ENCODE peak calls at places on chromosomes 2 and 18, in eight cellular contexts. R is foreskin keratinocyte, U is psoas muscle, Z is spleen, X is sigmoid colon, K is heart right ventricle, L is neural crest cell, I is HFFc6. V is an unnamed sample.

GRCh38 chr2:212021947-212022346 is 516.7 kb downstream of the ERBB4 start:
- DNase-seq in X (no peak), U (no peak), K (no peak), L (no peak), I (peak), R (peak), Z (no peak), V (no peak)

GRCh38 chr18:38576349-38576748 is 1010.8 kb upstream of the CELF4 start:
- DNase-seq in I (no peak), R (no peak), X (no peak), Z (no peak), K (no peak), L (no peak), U (no peak), V (no peak)

GRCh38 chr2:82993631-82994030 is 1465.4 kb downstream of the SUCLG1 start:
- DNase-seq in Z (no peak), I (peak), K (no peak), R (peak), U (no peak), X (no peak), L (no peak), V (no peak)

GRCh38 chr2:226079186-226079585 is 679.7 kb downstream of the NYAP2 start:
- DNase-seq in U (no peak), K (no peak), Z (no peak), I (no peak), R (no peak), X (no peak), L (no peak), V (no peak)

GRCh38 chr2:67790622-67791021 is 272.2 kb downstream of the C1D start:
- DNase-seq in I (peak), K (no peak), L (no peak), X (no peak), R (peak), Z (no peak), U (no peak), V (no peak)

GRCh38 chr2:98374958-98375570 is 28.8 kb downstream of the CNGA3 start:
- DNase-seq in X (no peak), I (no peak), Z (no peak), U (no peak), K (no peak), R (no peak), L (no peak), V (no peak)

GRCh38 chr2:20532634-20533437 is 86.0 kb downstream of the RHOB start:
- DNase-seq in R (no peak), K (no peak), L (no peak), U (no peak), I (no peak), X (no peak), Z (peak), V (no peak)

GRCh38 chr2:165863816-165864221 is 69.8 kb upstream of the GALNT3 start:
- DNase-seq in I (no peak), L (no peak), Z (no peak), X (no peak), R (no peak), U (no peak), K (no peak), V (no peak)

GRCh38 chr2:14530506-14530905 is 102.0 kb upstream of the LRATD1 start:
- DNase-seq in K (no peak), L (no peak), I (peak), X (no peak), R (no peak), Z (no peak), U (no peak), V (no peak)

GRCh38 chr2:101638817-101639605 is 58.5 kb upstream of the MAP4K4 start:
- DNase-seq in R (no peak), L (no peak), U (no peak), K (no peak), I (no peak), X (no peak), Z (no peak), V (no peak)
- TF ChIP-seq CTCF in R (no peak), L (no peak), U (no peak), K (no peak), I (no peak), X (no peak), Z (no peak), V (no peak)

GRCh38 chr18:8525692-8526091 is 83.5 kb upstream of the RAB12 start:
- DNase-seq in R (no peak), I (no peak), U (no peak), K (no peak), L (peak), Z (no peak), X (peak), V (no peak)
- TF ChIP-seq CTCF in R (peak), I (peak), U (no peak), K (no peak), L (no peak), Z (no peak), X (no peak), V (peak)

GRCh38 chr2:35873921-35874320 is 481.7 kb upstream of the CRIM1 start:
- DNase-seq in K (no peak), Z (no peak), I (no peak), U (no peak), X (no peak), R (no peak), L (no peak), V (no peak)

GRCh38 chr2:35871672-35872071 is 483.9 kb upstream of the CRIM1 start:
- DNase-seq in Z (no peak), U (no peak), I (no peak), K (no peak), X (no peak), L (no peak), R (no peak), V (no peak)
- TF ChIP-seq CTCF in Z (no peak), U (no peak), I (peak), K (no peak), X (no peak), L (peak), R (no peak), V (no peak)

DNA sequence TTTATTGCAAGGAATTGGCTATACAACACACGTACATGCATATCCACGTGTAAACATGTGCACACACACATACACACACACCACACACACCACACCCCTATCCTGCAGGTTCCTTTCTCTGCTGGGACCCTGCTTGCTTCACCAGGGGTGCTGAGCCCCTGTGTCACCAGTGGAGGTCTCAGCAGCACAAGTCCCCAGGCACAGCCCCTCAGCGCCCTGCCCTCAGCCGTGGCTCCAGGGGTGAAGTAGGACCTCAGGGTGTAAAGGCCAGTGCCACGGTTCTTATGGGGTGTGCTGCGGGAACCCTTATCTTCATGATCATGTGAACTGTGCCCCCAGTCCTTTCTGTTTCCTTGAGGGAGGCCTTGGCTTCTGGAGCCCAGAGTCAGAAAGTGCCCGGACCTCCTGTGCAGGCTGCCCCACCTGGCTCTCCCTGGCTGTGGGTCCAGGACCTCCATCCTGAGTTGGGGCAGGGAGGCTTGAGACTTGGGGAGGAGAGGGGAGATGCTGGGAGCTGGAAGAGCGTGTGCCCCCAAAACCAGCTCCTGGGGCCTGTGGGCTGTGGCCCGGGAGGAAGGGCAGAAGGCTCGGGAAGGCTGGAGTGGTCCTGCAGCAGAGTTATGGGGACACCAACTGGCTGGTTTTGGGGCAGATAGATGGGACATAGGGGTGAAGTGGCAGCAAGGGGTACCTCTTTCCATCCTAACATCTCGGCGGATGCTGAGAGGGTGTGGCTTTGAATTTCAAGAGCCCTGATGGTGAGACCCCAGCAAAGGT is 20.3 kb upstream of the KLF11 start:
- DNase-seq in Z (no peak), K (no peak), X (peak), U (peak), I (no peak), L (no peak), R (no peak), V (no peak)
- TF ChIP-seq CTCF in Z (no peak), K (no peak), X (no peak), U (no peak), I (peak), L (no peak), R (peak), V (no peak)

DNA sequence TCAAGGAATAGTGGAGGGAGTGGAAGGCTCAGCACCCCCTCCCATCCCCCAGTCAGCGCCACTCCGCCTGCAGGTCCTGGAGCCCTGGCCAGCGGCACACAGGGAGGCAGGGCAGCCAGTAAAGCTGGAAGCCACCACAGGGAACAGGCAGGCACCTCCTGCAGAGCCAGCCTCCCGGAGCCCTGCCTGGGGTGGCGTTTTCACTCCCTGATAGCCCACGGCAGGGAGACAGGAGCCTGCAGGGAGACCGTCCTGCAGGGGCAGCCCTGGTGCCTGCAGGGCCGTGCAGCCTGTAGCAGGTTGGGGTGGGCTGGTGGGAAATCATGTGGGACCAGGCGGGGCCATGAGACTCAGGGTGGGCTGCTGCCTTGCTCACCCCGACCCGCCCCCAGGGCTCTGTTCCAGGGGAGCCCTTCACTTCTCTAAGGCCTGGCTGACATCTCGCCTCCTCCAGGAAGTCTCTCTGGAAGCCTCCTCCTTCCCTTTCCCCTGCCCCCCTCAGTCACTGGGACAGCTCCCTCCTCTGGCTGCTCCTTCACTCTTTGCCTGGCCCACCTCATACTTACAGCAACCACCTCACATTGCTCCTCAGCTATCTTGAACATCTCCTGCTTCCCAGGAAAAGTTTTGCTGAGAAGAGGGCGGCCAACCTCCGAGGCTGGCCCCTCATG is 221.0 kb downstream of the GLI2 start:
- DNase-seq in I (no peak), Z (no peak), X (no peak), K (no peak), R (no peak), L (no peak), U (no peak), V (no peak)
- TF ChIP-seq CTCF in I (peak), Z (no peak), X (no peak), K (no peak), R (peak), L (no peak), U (no peak), V (no peak)

GRCh38 chr2:88843651-88844050 is 152.2 kb downstream of the RPIA start:
- DNase-seq in Z (no peak), L (no peak), R (no peak), X (no peak), U (no peak), I (no peak), K (no peak), V (no peak)
- TF ChIP-seq CTCF in Z (no peak), L (no peak), R (no peak), X (no peak), U (no peak), I (no peak), K (no peak), V (no peak)

DNA sequence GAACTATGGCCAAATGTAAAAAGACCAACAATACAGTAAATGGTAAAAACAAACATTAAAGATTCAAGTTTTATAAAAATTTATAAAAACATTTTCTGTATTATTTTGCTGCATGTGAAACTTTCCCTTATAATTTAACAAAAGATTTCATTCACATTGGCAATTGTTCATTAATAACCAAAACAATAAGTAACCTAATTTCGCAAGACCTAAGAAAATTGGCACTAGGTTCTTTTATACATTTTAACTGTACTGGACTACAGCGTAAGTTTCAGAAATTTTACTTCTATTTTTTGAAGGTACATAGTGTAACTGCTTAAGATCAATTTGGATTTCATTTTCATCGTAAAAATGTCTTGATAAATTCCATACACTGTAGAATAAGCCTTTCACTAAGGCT is 77.2 kb downstream of the FANCL start:
- DNase-seq in Z (no peak), K (no peak), R (no peak), I (no peak), X (no peak), L (no peak), U (no peak), V (no peak)
- TF ChIP-seq CTCF in Z (no peak), K (no peak), R (no peak), I (no peak), X (no peak), L (no peak), U (no peak), V (no peak)

GRCh38 chr2:215553946-215554345 is 118.1 kb upstream of the FN1 start:
- DNase-seq in Z (no peak), I (no peak), X (no peak), L (no peak), R (peak), K (no peak), U (no peak), V (no peak)
- TF ChIP-seq CTCF in Z (no peak), I (peak), X (no peak), L (no peak), R (peak), K (peak), U (no peak), V (peak)

DNA sequence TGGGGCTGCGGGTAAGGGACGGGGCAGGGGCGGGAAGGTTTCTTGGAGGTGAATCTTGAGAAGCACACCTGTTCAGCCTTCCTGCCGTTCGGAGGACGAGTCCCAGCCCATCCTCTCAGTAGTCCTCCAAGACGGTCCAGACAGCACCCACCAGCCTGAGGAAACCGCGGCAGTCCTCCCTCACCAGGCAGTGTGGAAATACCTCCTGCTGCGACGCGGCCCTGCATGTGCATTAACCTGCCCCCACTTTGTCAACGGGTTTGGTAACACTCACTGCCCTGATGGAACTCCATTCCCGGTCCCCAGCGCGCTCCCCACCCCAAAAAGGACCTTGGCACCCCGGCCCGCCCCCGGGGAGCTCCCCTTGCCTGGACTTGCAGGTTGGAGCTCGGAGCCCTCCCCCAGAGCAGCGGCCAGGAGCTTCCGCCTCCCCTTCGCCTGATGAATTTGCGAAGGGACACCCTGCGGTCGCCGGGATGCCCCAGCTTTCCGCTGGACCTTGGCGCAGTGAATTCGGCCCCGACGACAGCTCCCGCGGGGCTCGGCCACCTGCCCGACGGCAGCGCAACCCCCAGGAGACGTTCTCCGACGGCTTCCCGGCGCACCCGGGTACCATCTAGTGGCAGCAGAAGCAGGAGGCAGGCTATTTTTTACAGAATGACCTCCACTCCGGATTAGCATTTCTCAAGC is 31.5 kb downstream of the ACVR1C start:
- DNase-seq in U (peak), I (no peak), Z (peak), X (peak), R (peak), L (peak), K (peak), V (peak)
- TF ChIP-seq CTCF in U (peak), I (peak), Z (no peak), X (no peak), R (peak), L (peak), K (peak), V (peak)

GRCh38 chr2:231613655-231614558 is 21.2 kb downstream of the TEX44 start:
- DNase-seq in L (peak), I (peak), U (peak), Z (peak), X (peak), K (peak), R (peak), V (peak)
- TF ChIP-seq CTCF in L (peak), I (peak), U (peak), Z (peak), X (peak), K (peak), R (peak), V (peak)

V was measured in GM13977.